ENCODE peak calls at places on chromosomes 13 and 19, in nine cellular contexts. D is spleen, L is transverse colon, Y is IMR-90, X is vagina, C is breast epithelium, M is heart left ventricle, B is ovary, V is tibial nerve. S is an unnamed sample. For H3K27me3, the result is how much of the 10 kb centered on the place peaks cover.

GRCh38 chr13:114102521-114103288 is 29.7 kb downstream of the RASA3 start:
- DNase-seq in L (peak), M (no peak), B (peak), Y (no peak), X (no peak), C (no peak), V (no peak), D (peak), S (peak)

GRCh38 chr19:47097396-47098217 is 16.0 kb downstream of the ZC3H4 start:
- DNase-seq in D (peak), L (peak), M (peak), X (no peak), B (no peak), C (peak), Y (no peak), V (peak), S (no peak)

GRCh38 chr13:53200075-53200474 is 171.5 kb downstream of the OLFM4 start:
- DNase-seq in X (no peak), Y (no peak), D (no peak), M (no peak), C (no peak), B (no peak), V (no peak), L (no peak), S (peak)

GRCh38 chr13:109126973-109127615 is 497.7 kb downstream of the MYO16 start:
- DNase-seq in B (no peak), V (no peak), Y (no peak), L (no peak), D (no peak), C (no peak), M (no peak), X (no peak), S (no peak)

GRCh38 chr13:83215627-83216026 is 666.6 kb downstream of the SLITRK1 start:
- DNase-seq in B (no peak), X (no peak), L (no peak), C (no peak), D (no peak), V (no peak), Y (peak), M (no peak), S (no peak)

GRCh38 chr13:108572782-108573211 is 56.6 kb upstream of the MYO16 start:
- DNase-seq in X (no peak), V (no peak), B (no peak), C (no peak), M (no peak), Y (no peak), L (no peak), D (no peak), S (no peak)

GRCh38 chr19:6534451-6535093 is 3.7 kb downstream of the TNFSF9 start:
- DNase-seq in M (no peak), V (no peak), D (peak), L (no peak), B (no peak), Y (no peak), X (no peak), C (no peak), S (no peak)

GRCh38 chr13:113114511-113115362 is 7.9 kb upstream of the F10 start:
- DNase-seq in V (no peak), D (peak), C (no peak), L (peak), Y (no peak), X (no peak), M (peak), B (peak), S (peak)

GRCh38 chr13:66965146-66965545 is 265.0 kb downstream of the PCDH9 start:
- DNase-seq in V (no peak), X (no peak), Y (no peak), C (no peak), M (no peak), L (no peak), B (no peak), D (no peak), S (no peak)

GRCh38 chr13:30810261-30810701 is 74.9 kb downstream of the ALOX5AP start:
- DNase-seq in X (no peak), B (no peak), Y (no peak), V (no peak), D (no peak), C (peak), M (no peak), L (no peak), S (no peak)

GRCh38 chr19:50827476-50827875 is 3.9 kb upstream of the KLK1 start:
- DNase-seq in X (no peak), V (no peak), Y (no peak), B (no peak), M (no peak), C (no peak), L (no peak), D (no peak), S (no peak)

GRCh38 chr19:53959176-53959757 is 3.5 kb upstream of the CACNG8 start:
- DNase-seq in C (no peak), D (no peak), X (no peak), B (no peak), M (no peak), L (no peak), V (no peak), Y (no peak), S (no peak)

GRCh38 chr19:10091370-10091687 is 5.2 kb downstream of the SHFL start:
- DNase-seq in X (no peak), M (no peak), D (peak), Y (no peak), C (no peak), B (peak), V (no peak), L (no peak), S (no peak)
- TF ChIP-seq POLR2A in X (no peak), M (no peak), D (no peak), Y (no peak), C (no peak), B (no peak), V (no peak), L (no peak), S (no peak)

DNA sequence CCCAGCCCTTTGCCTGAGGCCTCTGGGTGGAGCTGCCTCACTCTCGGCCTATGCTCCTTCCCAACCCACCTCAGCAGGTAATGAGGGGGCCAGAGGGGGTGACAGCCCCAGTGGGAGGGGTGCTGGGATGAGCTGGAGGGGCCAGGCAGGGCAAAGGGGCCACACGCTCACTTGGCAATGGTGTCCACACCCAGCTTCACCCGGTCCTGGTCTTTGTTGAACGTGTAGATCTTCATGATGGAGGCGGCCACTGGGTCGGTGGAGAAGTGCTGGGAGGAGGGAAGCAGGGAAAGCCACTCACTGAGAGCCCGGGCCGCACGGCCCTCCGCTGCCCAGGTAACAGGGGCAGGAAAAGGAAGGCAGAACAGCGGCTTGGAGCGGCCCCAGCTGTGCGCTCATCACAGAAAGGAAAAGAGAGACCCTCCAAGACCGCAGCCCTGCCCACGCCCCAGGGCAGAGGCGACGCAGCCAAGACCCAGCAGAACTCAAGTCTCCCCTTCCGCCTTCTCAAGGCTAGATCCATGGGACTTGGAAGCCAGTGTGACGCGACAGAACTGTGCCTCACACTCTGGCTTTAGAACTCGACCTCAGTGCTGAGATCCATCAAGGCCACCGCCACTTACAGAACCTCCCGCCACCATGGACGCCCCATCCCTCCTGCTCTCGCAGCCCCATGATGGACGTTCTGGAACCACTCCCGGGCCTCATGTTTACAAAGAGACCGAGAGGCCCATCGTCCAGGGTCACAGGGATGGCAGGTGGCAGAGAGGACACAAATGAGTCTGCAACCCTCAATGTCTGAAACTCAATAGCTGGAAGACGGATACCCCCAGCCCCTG is 9.2 kb downstream of the UBXN6 start:
- DNase-seq in B (no peak), Y (no peak), X (no peak), C (no peak), D (no peak), M (no peak), V (no peak), L (no peak), S (peak)
- H3K27ac ChIP-seq in B (no peak), Y (no peak), X (peak), C (peak), D (no peak), M (no peak), V (no peak), L (peak), S (peak)

DNA sequence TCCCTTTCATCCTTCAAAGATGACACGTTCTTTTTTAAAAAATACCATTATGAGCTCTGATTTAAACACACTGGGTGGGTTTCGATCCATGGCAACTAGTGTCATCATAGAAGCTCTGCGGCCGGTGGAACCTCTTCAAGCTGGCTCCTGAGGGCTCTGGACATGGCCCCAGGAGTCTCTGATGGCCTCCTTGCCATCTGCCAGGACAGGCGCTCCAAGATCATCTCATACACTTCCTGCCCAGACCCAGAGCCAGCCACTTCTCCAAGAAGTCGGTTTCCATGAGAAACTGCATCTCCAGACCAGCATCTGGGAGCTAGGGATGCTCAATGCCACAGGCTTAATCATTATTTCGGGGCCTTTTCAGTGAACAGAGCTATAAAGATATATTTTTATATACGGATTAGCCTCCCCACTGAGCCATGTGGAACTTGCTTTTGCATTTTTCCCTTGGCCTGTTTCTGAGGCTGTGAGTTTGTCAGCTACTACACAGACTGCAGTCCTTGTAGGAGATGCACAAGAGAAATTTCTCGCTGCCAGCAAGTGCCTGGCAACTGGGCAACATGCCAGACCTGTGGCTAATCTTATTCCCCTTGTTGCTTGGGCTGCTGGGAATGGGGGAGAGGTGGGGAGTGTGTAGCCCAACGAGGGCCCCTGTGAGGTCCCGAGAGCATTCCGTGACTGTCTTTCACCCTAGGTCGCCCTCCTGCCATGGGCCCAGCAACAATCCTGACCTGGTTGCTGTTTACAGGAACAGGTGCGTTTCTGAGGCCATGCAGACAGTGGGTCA is 15.9 kb downstream of the SUGP1 start:
- DNase-seq in L (no peak), C (no peak), M (peak), B (no peak), X (no peak), Y (no peak), D (no peak), V (no peak), S (no peak)
- H3K27me3 ChIP-seq in L (under half), C (under half), M (under half), B (under half), X (under half), Y (under half), D (under half), V (under half), S (under half)

GRCh38 chr13:36758345-36758744 is 60.7 kb upstream of the RFXAP start:
- DNase-seq in D (no peak), V (no peak), X (no peak), Y (no peak), B (no peak), M (no peak), C (no peak), L (no peak), S (no peak)
- TF ChIP-seq POLR2A in D (no peak), V (no peak), X (no peak), Y (no peak), B (no peak), M (no peak), C (no peak), L (no peak), S (no peak)

GRCh38 chr19:42657551-42657950 is 62.8 kb upstream of the CEACAM8 start:
- DNase-seq in V (no peak), D (no peak), X (no peak), L (no peak), C (no peak), B (no peak), Y (peak), M (no peak), S (no peak)
- H3K27ac ChIP-seq in V (no peak), D (no peak), X (no peak), L (no peak), C (no peak), B (no peak), Y (no peak), M (no peak), S (no peak)

GRCh38 chr19:30665449-30665848 is 293.3 kb downstream of the ZNF536 start:
- DNase-seq in X (no peak), M (no peak), Y (no peak), B (no peak), C (no peak), D (no peak), V (no peak), L (no peak), S (no peak)

GRCh38 chr19:30667227-30667626 is 295.0 kb downstream of the ZNF536 start:
- DNase-seq in M (no peak), D (peak), X (no peak), V (no peak), L (no peak), B (no peak), Y (no peak), C (no peak), S (no peak)

GRCh38 chr19:30664358-30665058 is 292.3 kb downstream of the ZNF536 start:
- DNase-seq in X (no peak), M (peak), V (peak), Y (peak), D (peak), L (no peak), C (no peak), B (no peak), S (peak)

GRCh38 chr19:30667746-30668145 is 295.6 kb downstream of the ZNF536 start:
- DNase-seq in B (no peak), V (no peak), D (no peak), Y (no peak), C (no peak), X (no peak), L (no peak), M (no peak), S (no peak)

GRCh38 chr19:30666301-30666803 is 294.2 kb downstream of the ZNF536 start:
- DNase-seq in M (no peak), B (peak), C (no peak), X (no peak), Y (peak), L (peak), D (peak), V (peak), S (no peak)
- H3K27me3 ChIP-seq in M (under half), B (under half), C (under half), X (under half), Y (under half), L (under half), D (under half), V (under half), S (under half)

DNA sequence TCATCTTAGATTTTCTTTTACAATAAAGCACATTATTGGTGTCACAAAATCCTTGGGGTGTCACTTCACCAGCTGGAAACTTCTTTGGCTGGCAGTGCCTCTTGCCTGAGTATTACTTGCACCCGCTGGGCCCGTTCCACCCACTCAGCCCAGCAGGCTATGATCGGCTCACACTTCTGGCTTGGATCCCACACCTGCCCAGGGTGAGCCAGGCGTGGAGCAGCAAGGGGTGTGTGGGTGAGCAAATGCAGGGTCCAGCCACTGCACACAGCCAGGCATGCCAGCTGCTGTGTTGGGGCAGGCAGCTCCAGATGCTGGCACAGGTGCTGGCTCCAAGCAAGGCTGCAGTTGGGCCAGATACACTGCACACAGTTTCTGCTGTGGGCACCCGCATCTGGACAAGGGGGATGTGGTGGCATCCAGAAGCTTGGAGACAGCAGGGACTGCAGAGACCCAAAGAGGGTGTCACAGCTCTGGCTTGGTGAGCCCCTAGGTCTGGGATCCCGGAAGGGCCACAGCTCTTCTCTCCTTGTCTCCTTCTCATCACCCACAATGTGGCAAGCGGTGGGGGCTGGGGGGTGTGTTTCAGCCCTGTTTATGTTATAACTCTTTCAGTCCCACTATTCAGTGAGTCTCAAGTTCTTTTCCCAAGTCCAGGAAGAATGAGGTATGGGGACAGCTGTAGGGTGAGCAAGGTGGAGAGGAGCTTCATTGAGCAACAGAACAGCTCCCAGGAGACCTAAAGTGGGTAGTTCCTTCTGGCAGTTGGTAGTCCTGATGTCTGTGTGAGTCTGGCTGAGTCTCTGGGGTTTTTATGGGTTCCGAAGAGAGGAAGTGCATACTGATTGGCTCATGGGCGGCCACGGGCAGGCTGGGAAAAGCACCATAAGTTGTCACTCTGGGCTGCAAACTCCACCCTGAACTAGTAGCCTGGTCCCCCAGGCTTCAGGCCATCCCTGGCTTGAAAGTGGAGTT is 25.3 kb upstream of the TBC1D4 start:
- DNase-seq in X (no peak), C (no peak), L (no peak), M (no peak), B (no peak), V (no peak), Y (no peak), D (no peak), S (no peak)
- TF ChIP-seq POLR2A in X (no peak), C (no peak), L (no peak), M (no peak), B (no peak), V (no peak), Y (no peak), D (no peak), S (no peak)

GRCh38 chr19:41172297-41173164 is 20.5 kb upstream of the CYP2S1 start:
- DNase-seq in B (no peak), D (no peak), V (no peak), X (no peak), Y (no peak), C (no peak), L (peak), M (no peak), S (no peak)

GRCh38 chr19:41174297-41174928 is 18.6 kb upstream of the CYP2S1 start:
- DNase-seq in D (no peak), X (no peak), Y (no peak), V (no peak), M (no peak), L (peak), B (no peak), C (no peak), S (no peak)

DNA sequence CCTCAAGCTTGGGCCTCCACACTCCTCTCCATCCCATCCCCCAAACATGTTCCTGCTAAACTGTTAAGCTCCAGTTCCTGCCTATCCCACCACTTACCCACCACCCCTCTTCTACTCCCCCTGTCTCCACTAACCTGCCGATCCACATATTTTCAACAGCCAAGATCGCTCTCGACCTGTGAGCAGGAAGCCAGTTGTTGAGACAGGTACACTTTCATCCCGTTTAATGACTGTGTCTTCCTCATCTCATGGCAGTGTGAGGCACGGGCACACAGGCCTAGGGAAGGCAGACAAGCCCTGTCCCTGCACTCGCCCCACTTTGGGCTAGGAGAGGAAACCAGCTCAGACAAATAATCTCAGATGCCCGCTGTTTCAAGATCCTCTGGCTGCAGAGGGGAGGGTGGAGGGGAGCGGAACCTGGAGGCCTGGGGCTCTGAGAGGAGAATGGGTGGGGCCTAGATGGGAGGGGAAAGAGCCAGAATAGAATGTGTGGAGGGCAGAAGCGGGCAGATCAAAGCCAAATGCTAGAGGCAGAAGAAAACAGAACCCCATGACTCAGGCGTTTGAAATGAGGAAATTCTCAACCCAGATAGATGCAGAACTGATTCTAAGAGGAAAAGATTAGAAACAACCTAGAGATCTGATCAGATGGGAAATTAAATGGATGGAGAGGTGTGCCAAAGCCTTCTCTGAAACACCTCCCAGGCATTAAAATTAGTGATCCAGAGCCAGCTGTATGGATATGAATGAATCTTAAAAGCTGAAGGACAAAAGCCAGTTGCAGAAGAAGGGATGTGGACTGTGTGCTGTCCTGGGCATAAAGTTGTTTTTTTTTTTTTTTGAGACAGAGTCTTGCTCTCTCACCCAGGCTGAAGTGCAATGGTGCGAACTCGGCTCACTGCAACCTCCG is 16.9 kb upstream of the CYP2S1 start:
- DNase-seq in B (no peak), C (peak), M (peak), L (peak), V (peak), D (no peak), Y (peak), X (no peak), S (peak)
- H3K27ac ChIP-seq in B (no peak), C (peak), M (no peak), L (peak), V (peak), D (no peak), Y (peak), X (peak), S (no peak)

S was measured in right lobe of liver.